ENCODE peak calls at places on chromosome 4, in six cellular contexts. Y is breast epithelium, S is ovary, F is HCT116, U is stomach, I is transverse colon. P is an unnamed sample. For H3K4me1, the result is how much of the 10 kb centered on the place peaks cover.

GRCh38 chr4:94253036-94253435 is 45.4 kb downstream of the SMARCAD1 start:
- DNase-seq in I (no peak), U (no peak), F (peak), Y (no peak), S (no peak), P (no peak)

GRCh38 chr4:113116414-113117345 is 67.2 kb downstream of the ANK2 start:
- DNase-seq in I (no peak), U (no peak), F (no peak), Y (no peak), S (peak), P (peak)

GRCh38 chr4:168555437-168555836 is 58.6 kb downstream of the PALLD start:
- DNase-seq in Y (no peak), U (no peak), S (no peak), F (no peak), I (no peak), P (no peak)

GRCh38 chr4:79852305-79852730 is 220.7 kb downstream of the ANTXR2 start:
- DNase-seq in F (peak), I (peak), Y (no peak), S (no peak), U (no peak), P (peak)

GRCh38 chr4:70746179-70746839 is 24.5 kb downstream of the RUFY3 start:
- DNase-seq in U (no peak), I (no peak), Y (no peak), F (no peak), S (no peak), P (no peak)

GRCh38 chr4:55742655-55743191 is 76.9 kb upstream of the EXOC1L start:
- DNase-seq in I (no peak), S (no peak), Y (no peak), F (no peak), U (no peak), P (no peak)

GRCh38 chr4:95462946-95463345 is 85.8 kb downstream of the UNC5C start:
- DNase-seq in F (no peak), U (no peak), Y (no peak), S (no peak), I (no peak), P (no peak)

GRCh38 chr4:80033581-80033980 is 39.4 kb downstream of the ANTXR2 start:
- DNase-seq in F (no peak), Y (no peak), I (no peak), U (no peak), S (no peak), P (no peak)

GRCh38 chr4:53541577-53542206 is 49.6 kb downstream of the LNX1 start:
- DNase-seq in I (no peak), F (no peak), U (no peak), Y (no peak), S (no peak), P (no peak)

GRCh38 chr4:4717692-4718091 is 141.8 kb upstream of the MSX1 start:
- DNase-seq in Y (no peak), I (no peak), F (no peak), S (no peak), U (no peak), P (peak)

GRCh38 chr4:112726041-112726440 is 89.1 kb downstream of the LARP7 start:
- DNase-seq in S (no peak), F (no peak), Y (no peak), I (no peak), U (no peak), P (no peak)

GRCh38 chr4:84920591-84920990 is 45.9 kb downstream of the WDFY3 start:
- DNase-seq in S (no peak), F (no peak), Y (no peak), I (no peak), U (no peak), P (no peak)

GRCh38 chr4:145824469-145824868 is 114.2 kb downstream of the ZNF827 start:
- DNase-seq in F (no peak), Y (no peak), S (no peak), U (no peak), I (no peak), P (no peak)

GRCh38 chr4:52143815-52144214 is 92.7 kb downstream of the SPATA18 start:
- DNase-seq in F (no peak), S (no peak), Y (no peak), U (no peak), I (no peak), P (no peak)

GRCh38 chr4:26141101-26141830 is 179.5 kb upstream of the RBPJ start:
- DNase-seq in U (no peak), F (no peak), Y (no peak), I (no peak), S (no peak), P (no peak)

GRCh38 chr4:176435891-176436499 is 116.2 kb downstream of the SPCS3 start:
- DNase-seq in F (no peak), U (no peak), I (no peak), S (no peak), Y (no peak), P (no peak)

GRCh38 chr4:38668203-38668602 is 4.2 kb downstream of the KLF3 start:
- DNase-seq in I (no peak), F (no peak), U (no peak), Y (no peak), S (no peak), P (no peak)

GRCh38 chr4:38664704-38665401 is 854 bp downstream of the KLF3 start:
- DNase-seq in Y (peak), F (no peak), I (peak), U (peak), S (peak), P (peak)

GRCh38 chr4:38665846-38666490 is 2.0 kb downstream of the KLF3 start:
- DNase-seq in I (no peak), Y (no peak), F (no peak), U (no peak), S (no peak), P (no peak)

GRCh38 chr4:38669233-38669632 is 5.2 kb downstream of the KLF3 start:
- DNase-seq in I (no peak), Y (no peak), F (no peak), U (no peak), S (no peak), P (no peak)

GRCh38 chr4:38667005-38667771 is 3.2 kb downstream of the KLF3 start:
- DNase-seq in S (peak), F (peak), I (peak), Y (peak), U (peak), P (peak)
- H3K4me1 ChIP-seq in S (under half), F (half or more), I (half or more), Y (under half), U (half or more), P (half or more)

GRCh38 chr4:153514001-153514526 is 47.9 kb downstream of the TMEM131L start:
- DNase-seq in S (no peak), U (no peak), F (peak), I (no peak), Y (no peak), P (no peak)

GRCh38 chr4:153511104-153511503 is 44.9 kb downstream of the TMEM131L start:
- DNase-seq in U (no peak), S (no peak), I (no peak), F (no peak), Y (no peak), P (no peak)

GRCh38 chr4:153512952-153513500 is 46.9 kb downstream of the TMEM131L start:
- DNase-seq in Y (no peak), S (no peak), U (no peak), F (no peak), I (no peak), P (no peak)

GRCh38 chr4:153512162-153512852 is 46.1 kb downstream of the TMEM131L start:
- DNase-seq in U (no peak), Y (no peak), F (no peak), I (no peak), S (no peak), P (no peak)

DNA sequence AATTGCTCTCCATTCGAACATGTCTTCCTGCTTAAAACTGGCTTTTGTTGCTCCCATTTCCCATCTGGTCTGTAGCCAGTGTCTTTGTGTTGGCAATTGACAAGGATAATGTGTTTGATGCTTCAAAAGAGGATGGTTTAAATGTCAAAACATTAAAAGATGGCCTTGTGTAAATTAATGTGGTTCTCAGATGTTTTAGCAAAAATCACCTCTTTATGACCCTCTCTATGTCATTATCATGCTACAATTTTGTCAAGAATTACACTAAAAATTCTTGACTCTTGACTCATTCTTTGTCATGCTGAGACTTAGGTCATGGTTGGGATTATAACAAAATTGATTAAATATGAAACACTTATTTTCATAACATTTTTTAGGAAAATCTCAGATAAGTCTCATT is 47.4 kb downstream of the TMEM131L start:
- DNase-seq in F (peak), Y (no peak), I (no peak), U (no peak), S (no peak), P (no peak)
- TF ChIP-seq POLR2A in F (no peak), Y (no peak), I (no peak), U (no peak), S (no peak), P (no peak)

GRCh38 chr4:8414377-8414776 is 26.1 kb downstream of the ACOX3 start:
- DNase-seq in S (no peak), U (no peak), F (no peak), I (no peak), Y (no peak), P (no peak)
- H3K4me1 ChIP-seq in S (under half), U (under half), F (under half), I (under half), Y (under half), P (under half)

GRCh38 chr4:109729155-109729562 is 711 bp downstream of the PLA2G12A start:
- DNase-seq in F (no peak), Y (no peak), I (no peak), U (no peak), S (no peak), P (peak)

GRCh38 chr4:109728385-109728784 is 1.5 kb downstream of the PLA2G12A start:
- DNase-seq in S (no peak), F (no peak), Y (no peak), I (no peak), U (no peak), P (no peak)

GRCh38 chr4:109730294-109731051 is 603 bp upstream of the PLA2G12A start:
- DNase-seq in S (peak), Y (peak), F (no peak), I (peak), U (peak), P (peak)

GRCh38 chr4:109733728-109734127 is 3.9 kb upstream of the PLA2G12A start:
- DNase-seq in F (no peak), I (no peak), Y (no peak), S (no peak), U (no peak), P (peak)

DNA sequence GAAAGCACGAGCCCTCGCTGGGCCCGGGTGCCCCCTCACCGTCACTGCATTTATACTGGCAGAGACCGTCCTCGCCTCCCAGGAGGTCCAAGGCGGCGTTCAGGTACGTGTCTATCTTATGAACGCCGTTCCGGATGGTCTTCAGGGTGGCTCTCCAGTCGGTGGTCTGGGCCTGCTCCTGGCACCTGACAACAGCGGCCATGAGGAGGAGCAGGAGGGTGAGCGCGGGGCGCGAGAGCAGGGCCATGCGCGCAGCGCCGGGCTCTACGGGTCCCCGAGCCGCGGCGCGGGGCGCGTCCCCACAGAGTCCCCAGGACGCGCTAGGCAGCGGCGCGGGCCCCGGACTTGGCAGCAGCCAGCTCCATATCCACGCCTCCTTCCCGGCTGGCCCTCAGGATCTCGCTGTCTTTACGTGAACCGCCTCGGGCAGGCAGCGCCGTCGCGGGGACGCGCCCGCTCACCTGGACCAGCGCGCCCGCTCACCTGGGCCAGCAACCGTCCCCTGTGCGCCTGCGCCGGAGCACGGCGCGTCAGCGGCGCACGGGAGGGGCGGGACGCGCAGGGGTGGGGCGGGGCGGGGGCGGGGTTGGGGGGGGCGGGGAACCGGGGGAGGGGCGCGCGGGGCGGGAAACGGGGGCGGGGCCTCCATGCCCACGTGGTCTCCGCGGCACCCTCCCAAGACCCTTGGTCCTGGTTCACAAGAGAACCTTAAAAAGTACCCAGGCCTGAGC is at the start of gene PLA2G12A:
- DNase-seq in I (peak), Y (peak), F (peak), S (peak), U (peak), P (peak)
- TF ChIP-seq POLR2A in I (peak), Y (no peak), F (peak), S (peak), U (no peak), P (peak)

GRCh38 chr4:3480528-3481112 is 17.5 kb downstream of the DOK7 start:
- DNase-seq in I (peak), S (peak), U (peak), Y (peak), F (peak), P (peak)
- H3K4me1 ChIP-seq in I (under half), S (under half), U (under half), Y (under half), F (under half), P (under half)

GRCh38 chr4:170025523-170026252 is 507 bp downstream of the MFAP3L start:
- DNase-seq in S (peak), Y (no peak), F (no peak), I (peak), U (no peak), P (peak)

GRCh38 chr4:170030121-170030520 is 3.9 kb upstream of the MFAP3L start:
- DNase-seq in U (no peak), S (no peak), F (no peak), I (no peak), Y (no peak), P (no peak)

GRCh38 chr4:170027181-170027829 is 1.1 kb upstream of the MFAP3L start:
- DNase-seq in I (peak), F (peak), S (peak), Y (peak), U (peak), P (peak)

GRCh38 chr4:170022211-170022610 is 4.0 kb downstream of the MFAP3L start:
- DNase-seq in I (no peak), U (no peak), Y (no peak), S (no peak), F (no peak), P (no peak)

DNA sequence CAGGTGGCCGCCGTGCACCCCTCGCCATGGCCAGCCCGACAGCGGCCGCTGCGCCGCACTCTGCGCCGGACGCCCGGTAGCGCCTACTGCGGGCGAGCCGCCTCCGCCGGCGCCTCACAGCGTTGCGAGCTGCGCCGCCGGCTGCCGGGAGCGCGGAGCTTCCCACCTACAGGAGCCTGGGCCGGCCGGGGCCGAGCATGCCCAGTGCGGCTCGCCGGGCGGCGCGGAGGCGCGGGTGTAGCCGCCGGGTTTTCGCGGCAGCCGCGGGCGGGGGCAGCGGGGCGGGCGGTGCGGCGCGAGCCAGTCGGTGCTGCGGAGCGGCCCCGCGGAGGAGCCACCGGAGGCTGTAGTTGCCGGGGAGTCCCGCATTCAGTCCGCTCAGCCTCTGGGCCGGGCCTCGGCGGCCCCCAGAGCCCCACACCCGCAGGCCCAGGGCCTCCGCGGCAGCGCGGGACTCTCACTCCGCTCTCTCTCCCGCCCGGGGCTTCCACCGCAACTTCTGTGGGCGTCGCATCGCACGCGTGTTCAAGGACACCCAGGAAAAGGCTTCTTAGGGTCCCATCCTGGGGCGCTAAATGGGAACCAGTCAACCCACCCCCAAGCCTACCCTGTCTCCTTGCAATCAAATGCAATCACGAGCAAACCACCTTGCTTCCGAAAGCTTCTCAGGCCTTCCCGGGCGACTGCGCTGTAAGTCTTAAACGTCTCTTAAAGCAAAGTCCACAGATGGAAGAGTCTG is at the start of gene MFAP3L:
- DNase-seq in F (peak), S (peak), U (peak), Y (peak), I (peak), P (peak)
- TF ChIP-seq POLR2A in F (peak), S (peak), U (no peak), Y (no peak), I (peak), P (peak)

GRCh38 chr4:1758306-1759121 is 34.6 kb upstream of the FGFR3 start:
- DNase-seq in I (no peak), F (no peak), Y (no peak), U (no peak), S (no peak), P (no peak)

GRCh38 chr4:1756079-1756478 is 34.8 kb downstream of the TACC3 start:
- DNase-seq in U (no peak), Y (no peak), F (no peak), S (no peak), I (no peak), P (no peak)

GRCh38 chr4:1756893-1757779 is 35.8 kb downstream of the TACC3 start:
- DNase-seq in F (no peak), S (no peak), Y (no peak), I (no peak), U (no peak), P (no peak)

GRCh38 chr4:1759170-1759817 is 33.8 kb upstream of the FGFR3 start:
- DNase-seq in U (no peak), S (no peak), I (no peak), Y (no peak), F (no peak), P (no peak)

DNA sequence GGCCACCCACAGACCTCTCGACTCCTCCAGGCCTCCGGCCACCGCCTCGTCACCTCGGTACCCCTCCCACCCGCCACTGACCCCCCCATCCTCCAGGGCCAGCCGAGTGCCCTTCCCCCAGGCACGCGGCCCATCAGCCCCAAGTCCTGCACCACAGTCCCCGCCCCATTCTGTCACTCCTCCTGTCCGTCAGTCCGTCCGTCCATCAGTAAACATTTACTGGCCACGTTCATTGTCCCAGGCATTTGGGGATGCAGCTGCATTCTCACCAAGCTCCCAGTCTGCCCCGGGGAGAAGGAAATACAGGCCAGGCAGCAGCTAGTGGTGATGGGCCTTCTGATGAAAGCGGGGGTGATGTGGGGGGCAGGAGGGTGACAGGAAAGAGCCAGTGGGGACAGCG is 35.3 kb upstream of the FGFR3 start:
- DNase-seq in I (no peak), F (no peak), Y (no peak), U (no peak), S (no peak), P (no peak)
- H3K4me1 ChIP-seq in I (under half), F (under half), Y (under half), U (under half), S (under half), P (under half)

GRCh38 chr4:48680848-48681568 is 99.1 kb downstream of the FRYL start:
- DNase-seq in F (no peak), S (no peak), I (no peak), Y (no peak), U (no peak), P (no peak)
- TF ChIP-seq POLR2A in F (no peak), S (no peak), I (peak), Y (no peak), U (no peak), P (no peak)

DNA sequence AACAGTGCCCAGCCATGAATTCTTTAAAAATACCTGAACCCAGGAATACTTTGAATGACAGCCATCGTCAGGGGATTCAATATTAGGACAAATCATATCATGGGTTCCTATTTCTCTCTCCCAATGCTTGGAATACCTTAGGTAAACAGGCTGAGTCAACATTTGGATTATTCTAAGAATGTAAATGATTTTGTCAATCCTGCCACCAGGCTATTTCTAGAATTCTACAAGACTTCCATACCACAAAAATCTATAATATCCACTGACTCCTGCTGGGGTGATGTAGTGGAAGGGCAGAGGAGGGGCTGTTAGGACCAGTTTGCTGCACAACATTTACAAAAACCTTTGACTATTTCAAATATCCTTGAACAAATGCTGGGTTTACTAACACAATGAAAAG is 65.2 kb downstream of the IGFBP7 start:
- DNase-seq in F (no peak), S (no peak), U (no peak), Y (no peak), I (no peak), P (no peak)
- H3K4me1 ChIP-seq in F (under half), S (under half), U (under half), Y (under half), I (under half), P (under half)

P was measured in body of pancreas.